ENCODE peak calls at places on chromosomes 16 and 17, in five cellular contexts. J, H, A, V and Q are unnamed samples.
A peak's percentile ranks its signal among the peaks of the same experiment; 100 is the strongest.

GRCh38 chr16:87931504-87931903 is 4.8 kb downstream of the CA5A start:
- DNase-seq in J (no peak), H (no peak), A (peak; percentile 77), V (no peak), Q (peak; percentile 52)

GRCh38 chr16:66420396-66420795 is 6.7 kb upstream of the BEAN1 start:
- DNase-seq in J (no peak), H (no peak), A (no peak), V (no peak), Q (no peak)

GRCh38 chr17:71287246-71287828 is 833.5 kb upstream of the SOX9 start:
- DNase-seq in J (no peak), H (no peak), A (no peak), V (no peak), Q (peak; percentile 34)

GRCh38 chr17:76721463-76721862 is 4.9 kb downstream of the JMJD6 start:
- DNase-seq in J (no peak), H (no peak), A (no peak), V (no peak), Q (no peak)

GRCh38 chr16:82653550-82654511 is 27.1 kb downstream of the CDH13 start:
- DNase-seq in J (peak; percentile 90), H (no peak), A (no peak), V (peak; percentile 19), Q (no peak)

GRCh38 chr17:49454050-49454449 is 39.4 kb upstream of the PHB1 start:
- DNase-seq in J (no peak), H (no peak), A (no peak), V (peak; percentile 95), Q (no peak)

GRCh38 chr17:55731586-55732250 is 9.1 kb upstream of the TMEM100 start:
- DNase-seq in J (no peak), H (no peak), A (peak; percentile 50), V (no peak), Q (no peak)

GRCh38 chr16:3182608-3183444 is 5.2 kb upstream of the OR1F1 start:
- DNase-seq in J (no peak), H (no peak), A (peak; percentile 74), V (peak; percentile 70), Q (peak; percentile 74)

GRCh38 chr16:29986231-29986630 is 9.2 kb downstream of the HIRIP3 start:
- DNase-seq in J (no peak), H (no peak), A (no peak), V (no peak), Q (no peak)

GRCh38 chr16:89687092-89687940 is 827 bp downstream of the CDK10 start:
- DNase-seq in J (peak; percentile 24), H (no peak), A (peak; percentile 41), V (peak; percentile 99), Q (no peak)

GRCh38 chr16:9826630-9827029 is 355.6 kb downstream of the GRIN2A start:
- DNase-seq in J (no peak), H (no peak), A (no peak), V (no peak), Q (no peak)

GRCh38 chr16:10497132-10498088 is 83.0 kb downstream of the EMP2 start:
- DNase-seq in J (no peak), H (no peak), A (peak; percentile 88), V (no peak), Q (no peak)

GRCh38 chr17:15951368-15952047 is 6.6 kb downstream of the ADORA2B start:
- DNase-seq in J (no peak), H (no peak), A (no peak), V (no peak), Q (no peak)

GRCh38 chr16:66988197-66988788 is at the start of gene CES4A:
- DNase-seq in J (no peak), H (no peak), A (no peak), V (peak; percentile 49), Q (no peak)

GRCh38 chr17:60720763-60721531 is 43.3 kb downstream of the BCAS3 start:
- DNase-seq in J (peak; percentile 24), H (no peak), A (peak; percentile 50), V (peak; percentile 64), Q (peak; percentile 66)
- TF ChIP-seq GABPA in J (no peak), H (no peak), A (no peak), V (no peak), Q (no peak)

GRCh38 chr17:44137891-44138709 is 3.6 kb upstream of the HROB start:
- DNase-seq in J (no peak), H (peak; percentile 75), A (peak; percentile 95), V (peak; percentile 87), Q (peak; percentile 43)
- TF ChIP-seq EP300 in J (peak; percentile 31), H (no peak), A (peak; percentile 53), V (no peak), Q (no peak)

GRCh38 chr16:2156025-2156848 is 655 bp downstream of the TRAF7 start:
- DNase-seq in J (no peak), H (no peak), A (peak; percentile 39), V (peak; percentile 39), Q (peak; percentile 58)

GRCh38 chr16:2155091-2156024 is at the start of gene TRAF7:
- DNase-seq in J (peak; percentile 100), H (peak; percentile 99), A (peak; percentile 98), V (peak; percentile 100), Q (peak; percentile 96)

GRCh38 chr16:2157480-2158261 is 2.1 kb downstream of the TRAF7 start:
- DNase-seq in J (no peak), H (no peak), A (no peak), V (peak; percentile 85), Q (no peak)

GRCh38 chr16:2158262-2158638 is 2.7 kb downstream of the TRAF7 start:
- DNase-seq in J (no peak), H (no peak), A (no peak), V (no peak), Q (no peak)

GRCh38 chr16:2156849-2157224 is 1.3 kb downstream of the TRAF7 start:
- DNase-seq in J (no peak), H (no peak), A (no peak), V (no peak), Q (no peak)
- TF ChIP-seq GABPA in J (no peak), H (no peak), A (no peak), V (no peak), Q (no peak)

DNA sequence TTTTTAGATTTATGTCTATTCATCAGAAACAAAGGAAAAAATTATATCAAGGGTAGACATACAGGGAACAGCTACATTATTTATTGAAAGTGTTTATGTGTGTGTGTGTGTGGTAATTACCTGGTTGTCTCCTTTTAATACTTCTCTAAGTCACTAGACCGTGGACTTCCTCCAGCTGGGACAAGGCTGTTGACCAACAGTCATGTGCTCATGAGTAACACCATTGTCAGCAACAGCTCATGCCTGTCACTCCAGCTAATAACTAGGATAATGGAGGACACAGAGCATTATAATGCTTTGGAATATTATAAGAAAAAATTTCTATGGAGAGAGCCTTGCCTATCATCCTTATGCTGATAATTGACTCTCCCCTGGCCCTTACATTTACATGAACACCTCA is 125.3 kb upstream of the SALL1 start:
- DNase-seq in J (no peak), H (no peak), A (no peak), V (no peak), Q (no peak)
- TF ChIP-seq EP300 in J (no peak), H (no peak), A (no peak), V (no peak), Q (no peak)

DNA sequence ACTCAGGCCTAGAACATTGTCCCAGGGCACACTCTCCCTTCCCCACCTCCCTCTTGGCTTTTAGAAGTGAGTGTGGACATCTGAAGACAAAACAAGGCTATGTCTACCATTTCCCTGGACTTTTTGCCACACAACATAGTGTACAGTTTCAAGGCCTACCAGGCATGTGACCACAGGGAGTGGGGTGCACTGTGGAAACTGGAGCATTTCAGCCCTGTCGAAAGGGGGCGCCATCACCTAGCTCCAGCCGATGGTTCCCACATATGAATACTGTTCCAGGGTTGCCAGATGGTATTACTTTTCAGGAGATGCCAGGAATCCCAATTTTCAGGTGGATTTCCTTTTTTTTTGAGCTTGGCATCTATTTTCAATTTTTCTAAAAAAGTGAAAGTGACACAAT is 140.7 kb downstream of the KATNIP start:
- DNase-seq in J (no peak), H (no peak), A (peak; percentile 71), V (peak; percentile 26), Q (no peak)
- TF ChIP-seq GABPA in J (no peak), H (no peak), A (no peak), V (no peak), Q (no peak)

GRCh38 chr17:47275245-47275984 is 21.8 kb downstream of the ITGB3 start:
- DNase-seq in J (no peak), H (no peak), A (peak; percentile 83), V (no peak), Q (peak; percentile 93)
- TF ChIP-seq EP300 in J (no peak), H (no peak), A (no peak), V (no peak), Q (peak; percentile 89)

GRCh38 chr17:7236808-7237207 is 2.4 kb downstream of the PHF23 start:
- DNase-seq in J (no peak), H (no peak), A (no peak), V (no peak), Q (no peak)

GRCh38 chr17:7234100-7235012 is at the start of gene DVL2:
- DNase-seq in J (peak; percentile 79), H (no peak), A (peak; percentile 93), V (peak; percentile 88), Q (peak; percentile 97)

GRCh38 chr17:7237266-7237760 is 1.9 kb downstream of the PHF23 start:
- DNase-seq in J (no peak), H (no peak), A (no peak), V (no peak), Q (no peak)

GRCh38 chr17:7237761-7238417 is 1.4 kb downstream of the PHF23 start:
- DNase-seq in J (no peak), H (no peak), A (peak; percentile 83), V (peak; percentile 68), Q (peak; percentile 83)

DNA sequence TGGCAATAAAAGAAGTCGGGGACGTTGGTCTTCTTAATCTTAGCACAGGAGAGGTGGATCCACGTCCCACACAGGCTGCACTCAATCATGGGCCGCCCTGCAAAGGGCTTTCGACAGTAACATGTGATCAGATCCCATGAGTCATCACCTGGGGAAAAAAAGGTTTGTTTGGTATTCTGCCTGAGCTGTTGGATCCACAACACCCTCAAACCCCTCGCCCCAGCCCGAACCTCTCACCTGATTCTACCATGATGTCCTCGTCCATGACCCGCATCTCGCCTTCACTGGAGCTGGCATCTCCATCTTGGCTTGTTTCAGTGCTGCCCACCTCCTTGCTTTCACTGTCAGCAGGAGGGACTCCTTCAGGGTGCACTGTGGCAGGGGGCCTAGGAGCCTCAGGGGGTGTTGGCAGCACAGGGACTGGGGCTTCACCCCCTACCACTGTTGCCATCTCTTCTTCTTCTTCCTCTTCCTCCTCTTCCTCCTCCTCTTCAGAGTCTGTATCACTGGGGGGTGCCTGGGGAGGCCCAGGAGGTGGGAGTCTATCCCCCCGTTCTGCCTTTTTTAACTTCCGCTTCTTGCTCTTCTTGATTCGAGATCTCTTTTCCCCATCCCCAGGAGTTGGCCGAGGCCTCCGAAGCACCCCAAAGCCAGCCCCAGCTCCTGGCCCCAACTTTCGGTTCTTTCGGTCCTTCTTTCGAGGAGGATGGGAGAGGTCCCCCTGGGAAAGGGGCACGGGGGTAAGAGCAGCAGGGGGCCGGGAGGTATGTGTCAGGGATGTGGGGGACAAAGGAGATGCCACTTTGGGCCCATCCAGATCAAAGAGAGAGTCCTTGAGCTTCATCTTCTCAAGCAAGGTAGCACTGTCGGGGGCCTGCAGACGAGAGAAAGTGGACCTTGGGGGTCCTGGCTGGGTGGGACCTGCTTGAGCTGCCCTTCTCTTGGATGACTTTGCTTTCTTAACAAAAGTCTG is 1.7 kb upstream of the DVL2 start:
- DNase-seq in J (no peak), H (no peak), A (peak; percentile 13), V (no peak), Q (no peak)
- TF ChIP-seq GABPA in J (no peak), H (no peak), A (no peak), V (no peak), Q (no peak)